ENCODE peak calls at places on chromosome 14, in four cellular contexts. O is Peyer's patch, L is body of pancreas, S is colonic mucosa. R is an unnamed sample.

GRCh38 chr14:71932229-71932951 is at the start of gene RGS6:
- DNase-seq in O (no peak), L (peak; percentile 18), S (peak; percentile 28), R (peak; percentile 70)

GRCh38 chr14:69324341-69324931 is 64.5 kb downstream of the GALNT16 start:
- DNase-seq in O (peak; percentile 32), S (no peak), L (peak; percentile 6), R (no peak)

GRCh38 chr14:24329736-24330135 is 5.1 kb downstream of the ADCY4 start:
- DNase-seq in L (peak; percentile 43), O (peak; percentile 87), S (peak; percentile 43), R (no peak)

GRCh38 chr14:31275731-31276130 is 68.1 kb upstream of the HECTD1 start:
- DNase-seq in S (no peak), L (no peak), O (no peak), R (no peak)

GRCh38 chr14:92540472-92541048 is 27.0 kb downstream of the RIN3 start:
- DNase-seq in S (peak; percentile 92), O (peak; percentile 92), L (peak; percentile 82), R (peak; percentile 83)

GRCh38 chr14:78399316-78399889 is 229.2 kb downstream of the NRXN3 start:
- DNase-seq in S (no peak), L (no peak), O (no peak), R (peak; percentile 31)

GRCh38 chr14:33676135-33676566 is 274.7 kb downstream of the EGLN3 start:
- DNase-seq in S (peak; percentile 21), L (peak; percentile 13), O (no peak), R (peak; percentile 53)

GRCh38 chr14:69574266-69574953 is at the start of gene CCDC177:
- DNase-seq in L (peak; percentile 56), O (peak; percentile 82), S (peak; percentile 63), R (peak; percentile 79)

GRCh38 chr14:67285876-67286452 is 44.7 kb downstream of the PALS1 start:
- DNase-seq in S (no peak), L (no peak), O (no peak), R (no peak)

GRCh38 chr14:105364100-105364708 is 34.1 kb upstream of the TEX22 start:
- DNase-seq in S (no peak), O (peak; percentile 57), L (no peak), R (peak; percentile 32)

GRCh38 chr14:101604935-101605767 is 43.9 kb downstream of the DIO3 start:
- DNase-seq in S (no peak), O (no peak), L (no peak), R (no peak)

GRCh38 chr14:32512813-32513212 is 183.7 kb downstream of the AKAP6 start:
- DNase-seq in O (no peak), L (no peak), S (no peak), R (no peak)

GRCh38 chr14:59897757-59898383 is 22.1 kb upstream of the LRRC9 start:
- DNase-seq in S (peak; percentile 26), O (no peak), L (peak; percentile 16), R (peak; percentile 42)

GRCh38 chr14:33393155-33393894 is 454.6 kb downstream of the NPAS3 start:
- DNase-seq in L (no peak), O (no peak), S (no peak), R (no peak)

GRCh38 chr14:33938131-33938949 is 12.5 kb downstream of the EGLN3 start:
- DNase-seq in S (peak; percentile 90), O (peak; percentile 78), L (peak; percentile 91), R (peak; percentile 68)

DNA sequence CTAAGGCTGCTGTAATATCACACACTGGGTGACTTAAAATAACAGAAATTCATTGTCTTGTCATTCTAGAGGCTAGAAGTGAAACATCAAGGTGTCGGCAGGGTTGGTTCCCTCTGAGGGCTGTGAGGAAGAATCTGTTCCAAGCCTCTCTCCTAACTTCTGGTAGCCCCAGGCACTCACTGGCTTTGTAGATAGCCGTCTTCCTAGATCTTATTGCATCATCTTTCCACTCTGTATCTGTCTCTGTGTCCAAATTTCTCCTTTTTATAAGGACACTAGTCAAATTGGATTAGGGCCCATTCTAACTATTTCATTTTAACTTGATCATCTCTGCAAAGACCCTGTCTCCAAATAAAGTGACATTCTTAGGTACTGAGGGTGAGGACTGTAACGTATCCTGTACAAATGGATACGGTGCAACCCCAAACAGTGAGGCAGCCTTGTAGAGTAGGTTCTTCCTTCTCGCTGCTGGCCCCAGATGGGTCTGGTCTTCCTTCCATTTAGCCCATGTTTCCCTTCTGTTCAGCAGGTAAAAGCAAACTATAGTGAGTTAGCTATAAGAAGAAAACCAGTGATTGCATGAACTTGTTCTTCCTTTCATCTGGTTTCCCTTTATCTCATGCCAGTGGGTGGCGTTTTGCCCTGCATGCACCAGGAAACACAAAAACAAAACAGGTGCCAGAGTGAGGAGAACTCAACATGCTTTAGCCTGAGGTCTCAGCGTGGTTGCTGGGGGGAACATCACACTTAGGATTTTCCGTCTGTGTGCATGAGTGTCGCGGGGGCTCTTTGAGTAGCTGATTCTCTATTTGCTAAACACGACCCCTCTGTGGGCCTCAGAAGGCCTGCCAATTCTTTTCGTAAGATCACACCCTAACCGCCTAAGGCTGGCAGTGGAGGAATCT is 19.5 kb downstream of the TTC9 start:
- DNase-seq in L (peak; percentile 35), O (peak; percentile 82), S (peak; percentile 32), R (peak; percentile 16)
- TF ChIP-seq CTCF in L (peak; percentile 22), O (no peak), S (no peak), R (peak; percentile 13)

GRCh38 chr14:21057803-21058675 is at the start of gene RNASE8:
- DNase-seq in O (no peak), L (no peak), S (peak; percentile 36), R (no peak)
- TF ChIP-seq CTCF in O (no peak), L (no peak), S (no peak), R (no peak)

DNA sequence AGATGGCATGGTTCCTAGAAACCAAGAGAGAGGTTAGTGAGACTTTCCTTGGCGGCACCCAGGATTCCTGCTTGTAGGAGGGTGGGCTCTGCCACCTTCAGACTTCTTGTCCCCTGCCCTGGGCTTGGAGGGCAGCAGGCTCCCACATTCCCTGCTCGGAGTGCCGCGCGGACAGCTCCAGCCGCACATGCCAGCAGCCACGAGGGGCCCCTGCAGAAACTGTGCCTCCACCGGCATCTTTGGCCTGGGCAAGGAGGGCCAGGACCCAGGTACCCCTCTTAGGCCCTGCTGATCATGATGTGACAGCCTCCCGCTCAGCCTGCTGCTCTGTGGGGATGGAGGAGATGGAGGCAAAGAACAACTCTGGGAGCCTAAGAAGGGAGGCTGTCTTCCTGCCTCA is 62.3 kb downstream of the PRIMA1 start:
- DNase-seq in L (no peak), S (no peak), O (no peak), R (no peak)
- TF ChIP-seq CTCF in L (no peak), S (no peak), O (no peak), R (no peak)

GRCh38 chr14:98903371-98903770 is 368.6 kb downstream of the BCL11B start:
- DNase-seq in O (no peak), L (no peak), S (no peak), R (no peak)

GRCh38 chr14:98899441-98899840 is 372.6 kb downstream of the BCL11B start:
- DNase-seq in L (no peak), S (no peak), O (peak; percentile 32), R (no peak)

GRCh38 chr14:98900721-98901272 is 371.2 kb downstream of the BCL11B start:
- DNase-seq in O (peak; percentile 17), L (no peak), S (no peak), R (no peak)

GRCh38 chr14:98900236-98900635 is 371.8 kb downstream of the BCL11B start:
- DNase-seq in L (no peak), S (no peak), O (peak; percentile 39), R (no peak)

GRCh38 chr14:98901511-98902205 is 370.3 kb downstream of the BCL11B start:
- DNase-seq in O (peak; percentile 31), L (no peak), S (no peak), R (no peak)
- TF ChIP-seq CTCF in O (no peak), L (no peak), S (no peak), R (no peak)

DNA sequence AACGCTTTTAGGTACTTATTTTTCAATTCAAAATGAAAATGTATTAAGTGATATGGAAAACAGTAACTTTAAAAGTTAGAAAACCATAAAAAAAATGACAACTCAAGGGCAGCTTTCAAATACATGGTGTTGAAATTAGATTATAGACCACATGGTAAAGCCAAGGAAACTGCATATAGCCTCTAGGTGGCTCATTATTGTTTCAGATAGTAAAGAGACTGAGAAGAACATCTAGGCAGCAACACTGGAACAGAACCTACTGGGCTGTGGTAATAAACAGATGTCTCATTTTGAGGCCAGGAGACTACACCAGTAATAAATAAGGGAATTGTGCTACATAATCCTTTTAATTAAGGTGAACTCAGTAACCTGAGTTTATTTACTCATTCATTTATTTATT is 13.0 kb downstream of the FBXO33 start:
- DNase-seq in O (no peak), S (no peak), L (no peak), R (no peak)
- TF ChIP-seq CTCF in O (no peak), S (no peak), L (no peak), R (no peak)

GRCh38 chr14:91352696-91353692 is 64.6 kb downstream of the CCDC88C start:
- DNase-seq in S (no peak), L (no peak), O (no peak), R (no peak)

GRCh38 chr14:91357272-91357671 is 60.3 kb downstream of the CCDC88C start:
- DNase-seq in S (no peak), O (no peak), L (no peak), R (no peak)

GRCh38 chr14:91354221-91354916 is 63.3 kb downstream of the CCDC88C start:
- DNase-seq in L (no peak), O (no peak), S (no peak), R (no peak)

GRCh38 chr14:91356218-91356763 is 61.3 kb downstream of the CCDC88C start:
- DNase-seq in L (no peak), O (no peak), S (no peak), R (no peak)

GRCh38 chr14:91354979-91355685 is 62.5 kb downstream of the CCDC88C start:
- DNase-seq in O (no peak), S (peak; percentile 56), L (no peak), R (no peak)
- TF ChIP-seq CTCF in O (peak; percentile 58), S (peak; percentile 66), L (peak; percentile 35), R (peak; percentile 39)

DNA sequence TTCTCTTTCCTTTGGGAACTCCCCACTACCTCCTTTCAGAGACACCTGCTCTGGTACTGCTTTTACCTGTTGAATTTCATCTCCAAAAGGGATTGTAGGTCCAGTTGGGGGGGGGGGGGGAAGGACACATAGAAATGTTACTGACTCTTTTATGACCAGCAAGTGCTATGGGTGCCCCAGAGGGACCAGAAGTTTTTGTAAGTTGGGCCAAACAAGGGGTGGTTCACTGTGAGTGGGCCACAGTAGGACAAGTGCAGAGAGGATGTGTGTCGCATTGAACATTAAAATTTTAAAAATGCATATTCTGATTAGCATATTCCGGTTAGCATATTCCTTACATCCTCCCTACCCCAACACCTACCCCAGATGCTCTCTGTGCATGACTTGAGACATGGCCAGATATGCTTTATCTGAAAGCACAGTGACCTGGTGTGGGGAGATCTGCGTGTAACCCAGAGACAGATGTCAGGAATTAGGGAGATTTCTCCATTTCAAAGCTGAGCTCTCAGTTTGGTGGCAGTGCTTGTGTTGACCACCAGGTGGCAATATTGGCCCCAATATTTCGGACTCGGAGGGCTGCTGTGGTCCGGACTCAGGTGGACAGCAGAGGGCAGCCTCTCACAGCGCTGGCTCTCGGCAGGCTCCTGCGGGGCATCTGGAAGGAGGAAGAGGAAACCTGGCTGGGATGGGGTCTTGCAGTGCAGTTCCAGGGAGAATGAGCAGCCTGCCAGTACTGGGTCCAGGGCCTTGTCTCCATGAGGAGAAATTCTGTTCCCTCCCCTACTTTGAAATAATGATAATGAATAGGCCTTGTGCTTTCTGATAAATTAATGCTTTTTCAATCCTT is 1.6 kb upstream of the CEBPE start:
- DNase-seq in L (peak; percentile 93), S (peak; percentile 91), O (peak; percentile 96), R (peak; percentile 89)
- TF ChIP-seq CTCF in L (peak; percentile 100), S (peak; percentile 100), O (peak; percentile 100), R (peak; percentile 95)

GRCh38 chr14:100031506-100032281 is 33.5 kb upstream of the EVL start:
- DNase-seq in L (peak; percentile 23), O (no peak), S (peak; percentile 28), R (peak; percentile 59)
- TF ChIP-seq CTCF in L (no peak), O (no peak), S (no peak), R (no peak)

GRCh38 chr14:64040044-64040443 is 187.2 kb downstream of the SYNE2 start:
- DNase-seq in S (no peak), O (no peak), L (no peak), R (no peak)
- TF ChIP-seq CTCF in S (no peak), O (no peak), L (peak; percentile 21), R (no peak)